ENCODE peak calls at places on chromosomes 7 and 10, in eight cellular contexts. X is ovary; E is iPS DF 6.9; H is colonic mucosa; T is right atrium auricular region; P is MM.1S; K is CD8-positive, alpha-beta T cell; N is gastrocnemius medialis. D is an unnamed sample.

GRCh38 chr7:40133561-40134427 is 628 bp downstream of the MPLKIP start:
- DNase-seq in X (no peak), E (no peak), H (no peak), T (no peak), P (peak; percentile 35), K (no peak), N (no peak), D (no peak)

GRCh38 chr10:97538839-97539238 is 33.7 kb upstream of the ANKRD2 start:
- DNase-seq in X (no peak), E (no peak), H (no peak), T (no peak), P (no peak), K (no peak), N (no peak), D (no peak)

GRCh38 chr10:93131956-93132355 is 58.3 kb downstream of the CYP26A1 start:
- DNase-seq in X (no peak), E (no peak), H (peak; percentile 29), T (no peak), P (no peak), K (no peak), N (no peak), D (no peak)

GRCh38 chr7:93882481-93882880 is 8.1 kb downstream of the TFPI2 start:
- DNase-seq in X (no peak), E (no peak), H (no peak), T (no peak), P (no peak), K (no peak), N (no peak), D (no peak)

GRCh38 chr10:3838723-3839437 is 53.9 kb upstream of the KLF6 start:
- DNase-seq in X (no peak), E (no peak), H (no peak), T (no peak), P (no peak), K (no peak), N (no peak), D (no peak)

GRCh38 chr10:21202766-21203457 is 305.8 kb upstream of the NEBL start:
- DNase-seq in X (no peak), E (no peak), H (no peak), T (no peak), P (no peak), K (no peak), N (no peak), D (no peak)

GRCh38 chr7:140223515-140224221 is 46.9 kb upstream of the KDM7A start:
- DNase-seq in X (no peak), E (no peak), H (no peak), T (no peak), P (no peak), K (no peak), N (no peak), D (no peak)

GRCh38 chr7:144438759-144439158 is 35.3 kb upstream of the NOBOX start:
- DNase-seq in X (no peak), E (no peak), H (no peak), T (no peak), P (no peak), K (no peak), N (no peak), D (no peak)

GRCh38 chr10:95408148-95408930 is 117.5 kb upstream of the PDLIM1 start:
- DNase-seq in X (no peak), E (no peak), H (no peak), T (peak; percentile 59), P (no peak), K (no peak), N (no peak), D (no peak)

GRCh38 chr7:99473315-99473596 is 566 bp downstream of the ZNF789 start:
- DNase-seq in X (no peak), E (no peak), H (peak; percentile 59), T (no peak), P (peak; percentile 37), K (no peak), N (no peak), D (no peak)

GRCh38 chr10:118800920-118801319 is 46.1 kb upstream of the CACUL1 start:
- DNase-seq in X (no peak), E (no peak), H (no peak), T (no peak), P (no peak), K (no peak), N (no peak), D (no peak)

GRCh38 chr10:66349726-66350125 is 576.1 kb upstream of the LRRTM3 start:
- DNase-seq in X (no peak), E (no peak), H (no peak), T (no peak), P (no peak), K (no peak), N (no peak), D (no peak)

GRCh38 chr7:134741901-134742635 is 37.4 kb upstream of the CALD1 start:
- DNase-seq in X (no peak), E (peak; percentile 27), H (no peak), T (no peak), P (no peak), K (no peak), N (no peak), D (peak; percentile 25)

GRCh38 chr10:53236941-53237340 is 464.4 kb upstream of the MBL2 start:
- DNase-seq in X (no peak), E (no peak), H (no peak), T (no peak), P (no peak), K (no peak), N (no peak), D (no peak)

GRCh38 chr10:118980870-118981269 is 48.6 kb upstream of the NANOS1 start:
- DNase-seq in X (no peak), E (no peak), H (no peak), T (no peak), P (no peak), K (no peak), N (no peak), D (no peak)

GRCh38 chr10:12934777-12935176 is 66.7 kb downstream of the CCDC3 start:
- DNase-seq in X (no peak), E (no peak), H (no peak), T (no peak), P (no peak), K (no peak), N (no peak), D (no peak)

GRCh38 chr10:8075282-8076260 is 21.1 kb downstream of the GATA3 start:
- DNase-seq in X (no peak), E (no peak), H (no peak), T (no peak), P (no peak), K (no peak), N (no peak), D (no peak)

GRCh38 chr10:88392222-88392621 is 190.9 kb downstream of the RNLS start:
- DNase-seq in X (no peak), E (no peak), H (no peak), T (no peak), P (peak; percentile 91), K (no peak), N (no peak), D (no peak)

GRCh38 chr10:118213456-118213855 is 128.7 kb downstream of the FAM204A start:
- DNase-seq in X (no peak), E (no peak), H (peak; percentile 32), T (no peak), P (no peak), K (no peak), N (no peak), D (no peak)

GRCh38 chr10:88372881-88373592 is 210.1 kb downstream of the RNLS start:
- DNase-seq in X (no peak), E (no peak), H (no peak), T (no peak), P (no peak), K (no peak), N (no peak), D (no peak)

GRCh38 chr7:128959296-128959695 is 21.6 kb downstream of the IRF5 start:
- DNase-seq in X (no peak), E (no peak), H (no peak), T (no peak), P (no peak), K (no peak), N (no peak), D (no peak)

GRCh38 chr10:14173391-14173705 is 157.4 kb downstream of the FRMD4A start:
- DNase-seq in X (no peak), E (no peak), H (no peak), T (no peak), P (no peak), K (no peak), N (no peak), D (no peak)
- H3K27me3 ChIP-seq in X (no peaks in the 10 kb centered on the region), E (no peaks in the 10 kb centered on the region), H (peaks cover 18% of the 10 kb centered on the region), T (no peaks in the 10 kb centered on the region), P (no peaks in the 10 kb centered on the region), K (peaks cover 3% of the 10 kb centered on the region), N (no peaks in the 10 kb centered on the region), D (peaks cover 28% of the 10 kb centered on the region)

GRCh38 chr7:26857534-26858228 is 6.7 kb downstream of the SKAP2 start:
- DNase-seq in X (no peak), E (no peak), H (peak; percentile 68), T (no peak), P (no peak), K (no peak), N (no peak), D (peak; percentile 72)
- H3K4me3 ChIP-seq in X (no peak overlapping the region), E (no peak overlapping the region), H (peak overlapping the region; percentile 4), T (peak overlapping the region; percentile 23), P (no peak overlapping the region), K (no peak overlapping the region), N (peak overlapping the region; percentile 28), D (peak overlapping the region; percentile 31)

DNA sequence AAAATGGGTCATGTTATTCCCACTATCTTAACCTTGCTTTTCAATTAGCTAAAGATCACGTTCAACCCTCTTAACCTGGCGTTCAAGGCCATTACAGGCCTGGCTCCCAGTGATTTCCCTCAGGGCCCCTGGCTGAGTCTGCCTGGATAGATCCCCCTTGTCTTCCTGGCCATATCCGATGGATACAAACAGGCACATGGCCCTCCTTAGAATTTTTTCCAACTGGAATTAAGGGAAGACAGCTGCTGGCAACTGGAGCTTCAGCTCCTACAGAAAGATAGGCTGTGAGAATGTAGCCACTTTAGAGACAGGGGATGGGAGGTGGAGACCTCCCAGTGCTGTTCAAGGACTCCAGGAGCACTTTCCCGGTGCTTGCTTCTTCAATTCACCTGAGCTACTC is 63.1 kb upstream of the ITGA8 start:
- DNase-seq in X (no peak), E (no peak), H (no peak), T (no peak), P (no peak), K (no peak), N (no peak), D (no peak)
- H3K36me3 ChIP-seq in X (no peaks in the 10 kb centered on the region), E (no peaks in the 10 kb centered on the region), H (peaks cover 4% of the 10 kb centered on the region), T (peaks cover 22% of the 10 kb centered on the region), P (peaks cover 8% of the 10 kb centered on the region), K (peaks cover 38% of the 10 kb centered on the region), N (no peaks in the 10 kb centered on the region), D (peaks cover 2% of the 10 kb centered on the region)

GRCh38 chr7:96995406-96996110 is 9.8 kb upstream of the DLX6 start:
- DNase-seq in X (no peak), E (no peak), H (no peak), T (no peak), P (no peak), K (no peak), N (no peak), D (peak; percentile 18)

GRCh38 chr7:96993453-96993865 is 11.9 kb upstream of the DLX6 start:
- DNase-seq in X (no peak), E (no peak), H (no peak), T (no peak), P (no peak), K (no peak), N (no peak), D (no peak)

GRCh38 chr7:96992624-96993452 is 12.5 kb upstream of the DLX6 start:
- DNase-seq in X (no peak), E (no peak), H (no peak), T (no peak), P (no peak), K (no peak), N (no peak), D (no peak)

GRCh38 chr7:96991850-96992623 is 13.3 kb upstream of the DLX6 start:
- DNase-seq in X (no peak), E (no peak), H (no peak), T (no peak), P (no peak), K (no peak), N (no peak), D (no peak)

GRCh38 chr7:96993980-96994379 is 11.4 kb upstream of the DLX6 start:
- DNase-seq in X (no peak), E (no peak), H (no peak), T (no peak), P (no peak), K (no peak), N (no peak), D (no peak)
- H3K27me3 ChIP-seq in X (peaks cover 16% of the 10 kb centered on the region), E (peaks cover 78% of the 10 kb centered on the region), H (peaks cover 77% of the 10 kb centered on the region), T (peaks cover 54% of the 10 kb centered on the region), P (no peaks in the 10 kb centered on the region), K (peaks cover 58% of the 10 kb centered on the region), N (peaks cover 100% of the 10 kb centered on the region), D (no peaks in the 10 kb centered on the region)